ENCODE peak calls at places on chromosomes 13 and 19, in eight cellular contexts. Y, H, W, I, S, C, M and E are unnamed samples.

GRCh38 chr19:45473366-45474190 is 5.8 kb downstream of the FOSB start:
- DNase-seq in Y (no peak), H (no peak), W (peak), I (no peak), S (no peak), C (no peak), M (no peak), E (no peak)

GRCh38 chr13:21033224-21033855 is 28.0 kb downstream of the LATS2 start:
- DNase-seq in Y (peak), H (peak), W (no peak), I (no peak), S (peak), C (peak), M (no peak), E (peak)

GRCh38 chr19:58570770-58571574 is 2.2 kb downstream of the MZF1 start:
- DNase-seq in Y (no peak), H (no peak), W (no peak), I (no peak), S (peak), C (no peak), M (no peak), E (no peak)

GRCh38 chr19:47779524-47780214 is 1.2 kb downstream of the SELENOW start:
- DNase-seq in Y (peak), H (no peak), W (no peak), I (no peak), S (peak), C (no peak), M (no peak), E (no peak)

GRCh38 chr13:80171096-80171495 is 169.8 kb downstream of the SPRY2 start:
- DNase-seq in Y (no peak), H (no peak), W (no peak), I (no peak), S (no peak), C (no peak), M (no peak), E (peak)

GRCh38 chr19:40348961-40349507 is 539 bp downstream of the PLD3 start:
- DNase-seq in Y (peak), H (peak), W (peak), I (no peak), S (peak), C (peak), M (no peak), E (peak)

GRCh38 chr19:46975918-46976782 is 43.5 kb upstream of the NPAS1 start:
- DNase-seq in Y (peak), H (peak), W (peak), I (peak), S (peak), C (peak), M (peak), E (peak)

GRCh38 chr13:36453518-36453917 is 21.2 kb downstream of the CCNA1 start:
- DNase-seq in Y (peak), H (peak), W (peak), I (no peak), S (no peak), C (peak), M (no peak), E (peak)

GRCh38 chr19:51114087-51114714 is 6.0 kb upstream of the CTU1 start:
- DNase-seq in Y (no peak), H (no peak), W (no peak), I (no peak), S (no peak), C (no peak), M (no peak), E (no peak)

GRCh38 chr19:1274852-1275259 is 474 bp upstream of the FAM174C start:
- DNase-seq in Y (no peak), H (no peak), W (peak), I (peak), S (no peak), C (no peak), M (no peak), E (no peak)

GRCh38 chr13:20505405-20506366 is 20.0 kb downstream of the CRYL1 start:
- DNase-seq in Y (no peak), H (peak), W (no peak), I (no peak), S (no peak), C (peak), M (no peak), E (no peak)

GRCh38 chr19:6092329-6093286 is 17.7 kb downstream of the RFX2 start:
- DNase-seq in Y (peak), H (peak), W (peak), I (peak), S (peak), C (peak), M (no peak), E (peak)

GRCh38 chr19:47407417-47407774 is 11.9 kb downstream of the MEIS3 start:
- DNase-seq in Y (no peak), H (no peak), W (no peak), I (no peak), S (no peak), C (no peak), M (no peak), E (no peak)

GRCh38 chr19:23410155-23410554 is 14.9 kb upstream of the ZNF91 start:
- DNase-seq in Y (no peak), H (no peak), W (no peak), I (no peak), S (no peak), C (no peak), M (no peak), E (no peak)

GRCh38 chr13:49938921-49939320 is 2.8 kb upstream of the SPRYD7 start:
- DNase-seq in Y (no peak), H (no peak), W (no peak), I (no peak), S (no peak), C (no peak), M (no peak), E (no peak)

GRCh38 chr13:113787694-113788093 is 28.7 kb downstream of the TMEM255B start:
- DNase-seq in Y (no peak), H (no peak), W (no peak), I (no peak), S (no peak), C (no peak), M (no peak), E (no peak)

GRCh38 chr13:39597828-39598227 is 5.2 kb downstream of the LHFPL6 start:
- DNase-seq in Y (peak), H (peak), W (no peak), I (no peak), S (no peak), C (no peak), M (no peak), E (peak)

GRCh38 chr13:51584731-51585191 is 499 bp downstream of the WDFY2 start:
- DNase-seq in Y (peak), H (peak), W (peak), I (peak), S (peak), C (peak), M (no peak), E (peak)

GRCh38 chr19:6721113-6721474 is 644 bp upstream of the C3 start:
- DNase-seq in Y (no peak), H (no peak), W (no peak), I (no peak), S (no peak), C (no peak), M (no peak), E (no peak)

GRCh38 chr13:45206340-45206739 is 5.5 kb upstream of the KCTD4 start:
- DNase-seq in Y (peak), H (peak), W (no peak), I (no peak), S (no peak), C (peak), M (no peak), E (peak)

GRCh38 chr19:16034180-16034579 is 42.1 kb upstream of the TPM4 start:
- DNase-seq in Y (no peak), H (no peak), W (no peak), I (peak), S (no peak), C (no peak), M (no peak), E (no peak)

GRCh38 chr19:32200312-32201038 is 144.9 kb upstream of the ZNF507 start:
- DNase-seq in Y (no peak), H (no peak), W (no peak), I (no peak), S (peak), C (no peak), M (peak), E (no peak)

GRCh38 chr19:42420055-42420544 is 7.1 kb downstream of the LIPE start:
- DNase-seq in Y (peak), H (peak), W (peak), I (peak), S (no peak), C (peak), M (no peak), E (peak)

GRCh38 chr13:25654332-25654731 is 282.6 kb downstream of the ATP8A2 start:
- DNase-seq in Y (no peak), H (no peak), W (no peak), I (no peak), S (no peak), C (peak), M (no peak), E (peak)

GRCh38 chr19:40688294-40688693 is 2.2 kb downstream of the NUMBL start:
- DNase-seq in Y (no peak), H (no peak), W (no peak), I (no peak), S (no peak), C (no peak), M (no peak), E (no peak)

GRCh38 chr19:35266149-35266903 is 2.4 kb upstream of the USF2 start:
- DNase-seq in Y (no peak), H (no peak), W (no peak), I (peak), S (no peak), C (no peak), M (no peak), E (no peak)

GRCh38 chr13:32857689-32858088 is 158.5 kb upstream of the KL start:
- DNase-seq in Y (no peak), H (no peak), W (no peak), I (no peak), S (no peak), C (no peak), M (peak), E (no peak)

GRCh38 chr13:33927315-33927714 is 109.4 kb downstream of the RFC3 start:
- DNase-seq in Y (peak), H (peak), W (no peak), I (no peak), S (no peak), C (peak), M (no peak), E (peak)

GRCh38 chr13:65959305-65959704 is 1270.8 kb downstream of the PCDH9 start:
- DNase-seq in Y (peak), H (no peak), W (no peak), I (no peak), S (no peak), C (peak), M (no peak), E (no peak)

GRCh38 chr19:41172297-41173164 is 20.5 kb upstream of the CYP2S1 start:
- DNase-seq in Y (no peak), H (no peak), W (no peak), I (peak), S (no peak), C (no peak), M (no peak), E (no peak)

GRCh38 chr13:50740052-50740741 is 103.3 kb downstream of the DLEU7 start:
- DNase-seq in Y (peak), H (peak), W (no peak), I (no peak), S (no peak), C (no peak), M (no peak), E (no peak)

GRCh38 chr13:44470623-44471562 is 97.3 kb downstream of the SERP2 start:
- DNase-seq in Y (no peak), H (peak), W (peak), I (no peak), S (no peak), C (peak), M (no peak), E (peak)

GRCh38 chr19:34838753-34839431 is 65.9 kb upstream of the ZNF599 start:
- DNase-seq in Y (peak), H (peak), W (peak), I (no peak), S (no peak), C (no peak), M (peak), E (no peak)

GRCh38 chr19:30326076-30326710 is 46.0 kb upstream of the ZNF536 start:
- DNase-seq in Y (no peak), H (no peak), W (no peak), I (no peak), S (peak), C (no peak), M (peak), E (no peak)

GRCh38 chr13:27171830-27172494 is 351 bp upstream of the USP12 start:
- DNase-seq in Y (peak), H (peak), W (peak), I (peak), S (peak), C (peak), M (peak), E (peak)

GRCh38 chr13:27172495-27172842 is 858 bp upstream of the USP12 start:
- DNase-seq in Y (peak), H (peak), W (no peak), I (no peak), S (peak), C (peak), M (no peak), E (peak)

GRCh38 chr13:27170221-27170520 is 1.4 kb downstream of the USP12 start:
- DNase-seq in Y (peak), H (peak), W (no peak), I (no peak), S (no peak), C (peak), M (no peak), E (peak)

GRCh38 chr13:27170521-27171243 is 929 bp downstream of the USP12 start:
- DNase-seq in Y (no peak), H (peak), W (peak), I (peak), S (peak), C (peak), M (peak), E (peak)

GRCh38 chr13:27171244-27171829 is at the start of gene USP12:
- DNase-seq in Y (peak), H (no peak), W (no peak), I (peak), S (peak), C (no peak), M (no peak), E (no peak)
- TF ChIP-seq CTCF in Y (no peak), H (no peak), W (peak), I (no peak), S (peak), C (no peak), M (peak), E (no peak)

DNA sequence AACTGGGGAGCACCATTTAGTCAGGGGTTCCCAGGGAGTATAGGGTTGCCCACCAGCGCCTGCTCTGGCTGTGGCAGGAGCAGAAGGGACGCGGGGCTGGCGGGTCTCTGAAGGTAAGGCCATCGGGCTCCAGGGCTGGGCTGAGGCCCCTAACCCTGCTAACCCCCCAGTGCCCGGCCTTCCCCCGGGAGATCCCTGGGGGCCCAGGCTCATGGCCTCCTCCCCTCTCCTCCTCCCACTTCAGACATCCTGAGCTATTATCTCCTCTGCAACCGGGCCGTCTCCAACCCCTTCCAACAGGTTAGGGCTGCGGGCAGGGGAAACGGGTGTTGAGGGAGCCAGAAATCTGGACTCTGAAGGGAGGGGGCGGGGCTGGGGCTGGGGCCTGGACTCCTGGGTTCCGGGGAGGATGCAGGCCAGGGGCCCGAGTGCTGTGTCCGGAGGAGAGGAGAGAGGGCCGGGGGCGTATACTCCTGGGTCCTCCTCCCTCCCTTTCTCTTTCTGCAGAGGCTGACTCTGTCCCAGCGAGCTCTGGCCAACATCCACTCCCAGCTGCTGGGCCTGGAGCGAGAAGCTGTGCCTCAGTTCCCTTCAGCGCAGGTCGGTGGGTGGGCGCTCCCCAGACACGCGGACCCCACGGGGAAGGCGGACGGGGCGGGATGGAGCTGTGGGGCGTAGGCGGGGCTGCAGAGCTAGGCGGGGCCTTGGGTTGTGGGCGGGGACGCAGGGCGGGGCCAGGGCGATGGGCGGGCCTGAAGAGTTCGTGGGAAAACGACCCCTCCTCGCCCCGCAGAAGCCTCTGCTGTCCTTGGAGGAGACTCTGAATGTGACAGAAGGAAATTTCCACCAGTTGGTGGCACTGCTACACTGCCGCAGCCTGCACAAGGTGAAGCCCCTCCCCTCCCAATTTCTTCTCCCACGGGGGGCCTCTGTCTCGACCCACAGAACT is 15.3 kb downstream of the TTYH1 start:
- DNase-seq in Y (no peak), H (peak), W (peak), I (no peak), S (peak), C (peak), M (no peak), E (peak)
- TF ChIP-seq CTCF in Y (peak), H (peak), W (peak), I (peak), S (peak), C (peak), M (peak), E (no peak)

DNA sequence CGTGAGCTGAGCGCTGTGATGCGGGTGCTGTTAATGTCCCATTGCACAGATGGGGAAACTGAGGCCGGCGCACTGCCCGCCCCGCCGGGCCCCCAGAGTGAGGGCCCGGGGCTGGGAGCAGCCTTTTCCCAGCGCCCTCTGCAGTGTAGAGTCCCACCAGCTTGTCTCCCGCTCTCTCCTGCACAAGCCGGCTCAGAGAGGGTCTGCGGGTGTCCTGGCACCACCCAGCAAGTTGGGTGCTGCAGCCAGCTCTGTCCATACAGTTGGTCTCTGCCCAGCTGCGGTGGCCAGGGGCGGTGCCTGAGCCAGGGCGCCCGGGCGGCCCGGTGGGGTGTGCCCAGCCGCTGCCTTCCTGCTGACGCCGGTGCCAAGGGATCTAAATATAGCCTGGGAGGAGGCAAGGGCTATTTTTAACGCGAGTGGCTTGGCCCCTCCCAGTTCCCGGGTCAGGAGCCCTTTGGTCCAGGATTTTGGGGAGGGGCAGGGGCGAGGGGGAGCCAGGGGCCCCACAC is 19.3 kb downstream of the GADD45B start:
- DNase-seq in Y (peak), H (peak), W (peak), I (peak), S (peak), C (peak), M (peak), E (peak)
- TF ChIP-seq CTCF in Y (peak), H (no peak), W (no peak), I (no peak), S (no peak), C (no peak), M (no peak), E (no peak)

GRCh38 chr19:4976412-4977298 is 7.7 kb downstream of the KDM4B start:
- DNase-seq in Y (peak), H (peak), W (peak), I (peak), S (peak), C (peak), M (no peak), E (peak)
- TF ChIP-seq CTCF in Y (peak), H (peak), W (peak), I (peak), S (peak), C (peak), M (no peak), E (peak)

GRCh38 chr13:92535222-92536006 is 691.2 kb upstream of the GPC6 start:
- DNase-seq in Y (no peak), H (no peak), W (no peak), I (no peak), S (no peak), C (no peak), M (no peak), E (no peak)

DNA sequence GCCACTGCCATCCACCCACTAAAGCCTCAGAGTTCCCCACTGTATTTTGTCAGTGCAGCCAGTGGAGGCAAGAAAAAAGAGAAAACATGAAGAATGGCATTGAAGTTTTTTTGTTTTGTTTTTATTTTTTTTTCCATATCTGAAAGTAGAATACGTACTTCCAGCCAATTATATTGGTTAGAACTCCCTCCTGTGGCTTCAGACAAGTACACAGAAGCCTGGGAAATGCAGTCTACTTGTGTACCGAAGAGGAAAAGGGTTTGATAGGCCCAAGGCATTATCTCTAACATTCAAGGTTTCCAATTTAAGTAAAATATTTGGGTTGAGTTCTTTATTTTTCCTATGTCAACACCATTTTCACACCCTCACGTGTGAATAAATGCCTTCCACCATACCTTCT is 696.2 kb upstream of the GPC6 start:
- DNase-seq in Y (no peak), H (peak), W (peak), I (no peak), S (no peak), C (no peak), M (no peak), E (no peak)
- TF ChIP-seq CTCF in Y (no peak), H (peak), W (peak), I (no peak), S (no peak), C (no peak), M (no peak), E (peak)

GRCh38 chr19:10390652-10391286 is 10.4 kb upstream of the TYK2 start:
- DNase-seq in Y (peak), H (peak), W (peak), I (peak), S (peak), C (peak), M (no peak), E (peak)

GRCh38 chr19:10393137-10393536 is 10.2 kb downstream of the CDC37 start:
- DNase-seq in Y (no peak), H (no peak), W (no peak), I (no peak), S (no peak), C (no peak), M (no peak), E (no peak)

GRCh38 chr19:10392120-10392519 is 11.2 kb downstream of the CDC37 start:
- DNase-seq in Y (no peak), H (no peak), W (no peak), I (no peak), S (no peak), C (no peak), M (no peak), E (no peak)

GRCh38 chr19:10388957-10389356 is 8.6 kb upstream of the TYK2 start:
- DNase-seq in Y (peak), H (peak), W (peak), I (peak), S (peak), C (peak), M (peak), E (peak)

DNA sequence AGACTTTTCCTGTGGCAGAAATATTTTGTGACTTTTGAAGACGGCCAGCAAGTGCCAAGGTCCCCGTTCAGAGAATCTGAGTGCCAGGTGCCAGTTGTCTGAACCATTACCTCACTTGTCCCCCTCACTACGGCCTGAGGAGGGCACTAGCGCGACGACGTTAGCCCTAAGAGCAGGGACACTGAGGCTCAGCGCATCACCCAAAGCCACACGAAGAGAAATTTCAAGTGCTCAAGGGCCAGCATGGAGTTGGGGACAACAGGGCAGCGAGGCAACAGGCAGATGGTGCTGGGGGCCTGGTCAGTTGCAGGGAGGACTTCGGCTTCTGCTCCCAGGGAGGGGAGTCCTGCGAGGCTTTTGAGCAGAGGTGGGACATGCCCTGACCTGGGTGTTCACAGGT is 9.5 kb upstream of the TYK2 start:
- DNase-seq in Y (no peak), H (no peak), W (peak), I (no peak), S (no peak), C (no peak), M (no peak), E (no peak)
- TF ChIP-seq CTCF in Y (peak), H (peak), W (peak), I (peak), S (peak), C (peak), M (peak), E (no peak)